ENCODE peak calls at places on chromosome 17, in four cellular contexts. D is stimulated activated effector memory CD8-positive, alpha-beta T cell treated with anti-CD3 and anti-CD28 coated beads, Interleukin-12 subunit alpha, Interleukin-12 subunit beta, amount 100 ng/mL, for 72 hours; Q is T-helper 1 cell; I is stimulated activated CD8-positive, alpha-beta memory T cell treated with anti-CD3 and anti-CD28 coated beads, Interleukin-2, amount 100 ng/mL, for 48 hours. P is an unnamed sample.
A peak's percentile ranks its signal among the peaks of the same experiment; 100 is the strongest.

GRCh38 chr17:5241861-5242671 is 7.4 kb upstream of the SCIMP start:
- DNase-seq in D (no peak), Q (peak; percentile 24), I (no peak), P (no peak)

GRCh38 chr17:38740016-38740415 is 8.1 kb downstream of the PCGF2 start:
- DNase-seq in D (no peak), Q (no peak), I (no peak), P (no peak)

GRCh38 chr17:42704495-42705494 is 22.5 kb downstream of the CNTNAP1 start:
- DNase-seq in D (no peak), Q (peak; percentile 89), I (peak; percentile 39), P (no peak)

GRCh38 chr17:14756469-14756868 is 455.6 kb downstream of the HS3ST3B1 start:
- DNase-seq in D (no peak), Q (no peak), I (no peak), P (no peak)

GRCh38 chr17:5352681-5353289 is 66.7 kb downstream of the NUP88 start:
- DNase-seq in D (no peak), Q (no peak), I (no peak), P (no peak)

GRCh38 chr17:78624461-78625216 is 47.4 kb upstream of the DNAH17 start:
- DNase-seq in D (no peak), Q (no peak), I (no peak), P (no peak)

GRCh38 chr17:68356520-68356919 is 65.2 kb downstream of the ARSG start:
- DNase-seq in D (peak; percentile 52), Q (peak; percentile 96), I (peak; percentile 36), P (peak; percentile 46)

GRCh38 chr17:37043201-37043600 is 94.4 kb downstream of the AATF start:
- DNase-seq in D (no peak), Q (no peak), I (no peak), P (no peak)

GRCh38 chr17:61212655-61213054 is 187.0 kb upstream of the TBX2 start:
- DNase-seq in D (no peak), Q (no peak), I (no peak), P (no peak)

GRCh38 chr17:16442594-16443389 is 27.4 kb downstream of the TRPV2 start:
- DNase-seq in D (no peak), Q (no peak), I (no peak), P (no peak)

GRCh38 chr17:35801583-35802224 is 6.3 kb upstream of the MMP28 start:
- DNase-seq in D (no peak), Q (peak; percentile 8), I (no peak), P (no peak)

GRCh38 chr17:72244494-72244893 is 123.7 kb downstream of the SOX9 start:
- DNase-seq in D (no peak), Q (no peak), I (no peak), P (no peak)

GRCh38 chr17:62405451-62405850 is 18.2 kb upstream of the METTL2A start:
- DNase-seq in D (no peak), Q (no peak), I (no peak), P (no peak)

GRCh38 chr17:38448208-38448776 is 20.0 kb downstream of the ARHGAP23 start:
- DNase-seq in D (no peak), Q (no peak), I (no peak), P (no peak)

GRCh38 chr17:410674-411401 is 58.2 kb upstream of the RPH3AL start:
- DNase-seq in D (no peak), Q (peak; percentile 57), I (peak; percentile 33), P (peak; percentile 50)

GRCh38 chr17:1072551-1072961 is 75.6 kb downstream of the TIMM22 start:
- DNase-seq in D (no peak), Q (no peak), I (no peak), P (no peak)

GRCh38 chr17:65370669-65371126 is 190.8 kb downstream of the AXIN2 start:
- DNase-seq in D (no peak), Q (no peak), I (peak; percentile 10), P (no peak)

GRCh38 chr17:17638467-17638866 is 42.8 kb upstream of the RAI1 start:
- DNase-seq in D (no peak), Q (no peak), I (no peak), P (no peak)

GRCh38 chr17:45031231-45032149 is 19.9 kb downstream of the DCAKD start:
- DNase-seq in D (no peak), Q (no peak), I (no peak), P (no peak)

GRCh38 chr17:2855063-2855600 is 58.9 kb downstream of the RAP1GAP2 start:
- DNase-seq in D (no peak), Q (no peak), I (no peak), P (no peak)

GRCh38 chr17:64412944-64413381 is 22.3 kb upstream of the PECAM1 start:
- DNase-seq in D (no peak), Q (no peak), I (no peak), P (no peak)

GRCh38 chr17:59149841-59150511 is 5.0 kb downstream of the SKA2 start:
- DNase-seq in D (no peak), Q (peak; percentile 22), I (no peak), P (no peak)

GRCh38 chr17:17819561-17819995 is 17.2 kb downstream of the SREBF1 start:
- DNase-seq in D (peak; percentile 60), Q (peak; percentile 78), I (peak; percentile 73), P (peak; percentile 55)

GRCh38 chr17:42153919-42154491 is 784 bp downstream of the RAB5C start:
- DNase-seq in D (no peak), Q (peak; percentile 13), I (no peak), P (no peak)

GRCh38 chr17:56699186-56699895 is 105.8 kb downstream of the NOG start:
- DNase-seq in D (no peak), Q (no peak), I (no peak), P (no peak)

GRCh38 chr17:69246202-69246601 is 17.6 kb upstream of the ABCA10 start:
- DNase-seq in D (no peak), Q (no peak), I (no peak), P (no peak)

GRCh38 chr17:43449470-43450202 is 34.1 kb upstream of the DHX8 start:
- DNase-seq in D (no peak), Q (no peak), I (no peak), P (no peak)

GRCh38 chr17:44217738-44218343 is 1.6 kb downstream of the UBTF start:
- DNase-seq in D (no peak), Q (no peak), I (no peak), P (no peak)

GRCh38 chr17:18377437-18378204 is at the start of gene EVPLL:
- DNase-seq in D (no peak), Q (no peak), I (no peak), P (no peak)

GRCh38 chr17:63949576-63950250 is 17.6 kb upstream of the CD79B start:
- DNase-seq in D (no peak), Q (no peak), I (no peak), P (no peak)

GRCh38 chr17:21394265-21394664 is 18.1 kb downstream of the KCNJ12 start:
- DNase-seq in D (no peak), Q (no peak), I (no peak), P (no peak)

GRCh38 chr17:2101448-2102257 is 46.8 kb downstream of the HIC1 start:
- DNase-seq in D (no peak), Q (peak; percentile 50), I (no peak), P (peak; percentile 34)

GRCh38 chr17:61426482-61427304 is 25.5 kb upstream of the TBX4 start:
- DNase-seq in D (no peak), Q (no peak), I (no peak), P (no peak)

GRCh38 chr17:72432143-72432604 is 311.4 kb downstream of the SOX9 start:
- DNase-seq in D (no peak), Q (no peak), I (no peak), P (no peak)

GRCh38 chr17:1977583-1978395 is 47.3 kb downstream of the RTN4RL1 start:
- DNase-seq in D (no peak), Q (no peak), I (no peak), P (no peak)

GRCh38 chr17:79288950-79289349 is 214.3 kb downstream of the ENGASE start:
- DNase-seq in D (no peak), Q (no peak), I (no peak), P (no peak)

GRCh38 chr17:33292184-33292980 is 713 bp downstream of the ASIC2 start:
- DNase-seq in D (no peak), Q (no peak), I (no peak), P (no peak)

P was measured in activated gamma-delta T cell treated with anti-CD3 and anti-CD28 coated beads, Interleukin-2, amount 50 U/mL, for 16 hours.